ENCODE peak calls at places on chromosome 5, in six cellular contexts. P, T, E, V, C and Y are unnamed samples.

GRCh38 chr5:57825026-57825683 is 342.5 kb upstream of the ACTBL2 start:
- DNase-seq in P (peak; percentile 88), E (no peak), T (peak; percentile 33), C (no peak), V (peak; percentile 11), Y (no peak)

GRCh38 chr5:164203581-164204225 is 698.3 kb downstream of the MAT2B start:
- DNase-seq in V (no peak), P (peak; percentile 68), C (no peak), E (no peak), T (no peak), Y (no peak)

GRCh38 chr5:96329294-96329693 is 103.8 kb downstream of the PCSK1 start:
- DNase-seq in P (no peak), T (no peak), E (no peak), V (no peak), C (no peak), Y (no peak)

GRCh38 chr5:180116077-180116375 is 44.5 kb upstream of the RNF130 start:
- DNase-seq in P (no peak), V (no peak), C (no peak), T (no peak), E (no peak), Y (peak; percentile 25)

GRCh38 chr5:76371955-76372319 is 31.1 kb upstream of the IQGAP2 start:
- DNase-seq in T (peak; percentile 14), E (no peak), P (peak; percentile 20), C (no peak), V (no peak), Y (no peak)

GRCh38 chr5:75716715-75717081 is 539 bp downstream of the POC5 start:
- DNase-seq in C (no peak), V (no peak), P (no peak), T (no peak), E (no peak), Y (no peak)

GRCh38 chr5:61123145-61123544 is 39.1 kb downstream of the SMIM15 start:
- DNase-seq in E (no peak), T (no peak), P (no peak), C (no peak), V (no peak), Y (no peak)

GRCh38 chr5:143106175-143106574 is 297.3 kb downstream of the NR3C1 start:
- DNase-seq in V (peak; percentile 12), T (peak; percentile 62), P (peak; percentile 77), E (no peak), C (peak; percentile 74), Y (no peak)

GRCh38 chr5:131981516-131981915 is 29.9 kb downstream of the ACSL6 start:
- DNase-seq in T (no peak), V (no peak), C (no peak), E (no peak), P (no peak), Y (no peak)

GRCh38 chr5:147876141-147876540 is 2.4 kb upstream of the SCGB3A2 start:
- DNase-seq in V (no peak), T (no peak), E (no peak), P (no peak), C (no peak), Y (no peak)

GRCh38 chr5:68545636-68546325 is 330.2 kb downstream of the PIK3R1 start:
- DNase-seq in C (no peak), P (no peak), E (no peak), V (no peak), T (no peak), Y (no peak)
- H2BK15ac ChIP-seq in C (no peak overlapping the region), P (peak overlapping the region; percentile 64), E (no peak overlapping the region), V (no peak overlapping the region), T (no peak overlapping the region), Y (no peak overlapping the region)

DNA sequence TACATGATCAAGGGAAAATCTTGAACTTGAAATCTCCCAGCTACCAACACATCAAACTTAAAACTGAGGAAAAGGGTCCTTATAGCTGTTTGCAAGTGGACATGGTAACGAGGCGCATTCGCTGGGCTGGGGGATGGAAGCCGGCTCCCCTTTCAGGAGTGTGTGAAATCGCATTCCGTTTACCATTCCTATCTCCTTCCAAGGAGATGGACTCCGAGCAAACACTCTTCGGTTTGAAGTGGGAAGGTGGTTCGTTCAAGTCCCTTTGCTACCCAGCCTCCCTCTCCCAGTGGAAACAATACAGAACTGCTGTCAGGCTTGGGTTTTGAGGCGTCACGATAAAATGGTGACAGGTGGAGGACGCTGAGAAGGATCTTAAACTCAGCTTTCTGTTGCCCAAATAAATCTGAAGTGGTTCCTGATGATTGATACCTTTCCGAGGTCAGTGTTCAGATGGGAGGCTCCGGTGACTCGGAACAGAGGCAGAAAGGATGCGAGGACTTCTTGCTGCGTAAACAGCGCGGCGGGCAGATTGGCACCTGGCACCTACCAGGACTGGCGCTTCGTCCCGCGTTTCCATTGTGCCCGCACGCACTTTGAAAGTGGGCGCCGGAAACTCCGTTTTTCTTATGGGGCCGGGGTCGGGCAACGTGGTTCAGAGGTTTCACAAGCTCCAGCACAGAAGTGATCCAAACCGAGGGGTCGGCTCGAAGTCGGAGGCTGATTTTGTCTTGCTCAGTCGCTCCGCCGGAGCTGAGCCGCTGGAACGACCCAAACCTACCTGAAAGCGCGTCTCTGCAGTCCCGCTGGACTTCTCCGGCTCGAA is 7.0 kb downstream of the MSX2 start:
- DNase-seq in E (no peak), T (peak; percentile 85), V (no peak), P (no peak), C (no peak), Y (no peak)
- H3K23ac ChIP-seq in E (no peak overlapping the region), T (no peak overlapping the region), V (no peak overlapping the region), P (no peak overlapping the region), C (no peak overlapping the region), Y (no peak overlapping the region)

GRCh38 chr5:8391916-8392315 is 523.0 kb downstream of the MTRR start:
- DNase-seq in V (no peak), P (no peak), C (no peak), E (no peak), T (no peak), Y (no peak)
- H2AK5ac ChIP-seq in V (no peak overlapping the region), P (no peak overlapping the region), C (no peak overlapping the region), E (no peak overlapping the region), T (no peak overlapping the region), Y (no peak overlapping the region)

DNA sequence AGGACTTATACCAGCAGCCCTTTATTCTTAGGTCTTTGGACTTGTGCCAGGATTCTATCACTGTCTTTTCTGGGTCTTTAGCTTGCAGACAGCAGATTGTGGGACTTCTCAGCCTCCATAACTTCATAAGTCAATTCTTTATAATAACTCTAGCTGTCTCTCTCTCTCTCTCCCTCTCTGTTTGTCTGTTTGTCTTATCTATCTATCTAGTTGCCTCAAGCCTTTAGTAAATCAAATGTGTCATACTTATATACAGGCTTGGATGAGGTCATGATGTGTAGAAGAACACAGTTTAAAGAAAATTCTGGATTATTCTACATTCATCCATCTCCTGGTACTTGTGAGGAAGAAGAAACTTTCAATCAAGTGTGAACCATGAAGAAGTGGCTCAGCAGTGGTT is 11.5 kb upstream of the ANKRD55 start:
- DNase-seq in T (no peak), V (no peak), C (peak; percentile 28), P (no peak), E (no peak), Y (no peak)
- H2BK15ac ChIP-seq in T (no peak overlapping the region), V (no peak overlapping the region), C (no peak overlapping the region), P (no peak overlapping the region), E (no peak overlapping the region), Y (no peak overlapping the region)

GRCh38 chr5:123421773-123422172 is 1.4 kb downstream of the CEP120 start:
- DNase-seq in C (peak; percentile 12), E (no peak), V (no peak), P (no peak), T (no peak), Y (no peak)
- H3K23ac ChIP-seq in C (no peak overlapping the region), E (no peak overlapping the region), V (no peak overlapping the region), P (no peak overlapping the region), T (no peak overlapping the region), Y (no peak overlapping the region)

GRCh38 chr5:172315599-172316531 is 32.3 kb upstream of the UBTD2 start:
- DNase-seq in E (no peak), V (no peak), T (no peak), C (no peak), P (no peak), Y (no peak)

GRCh38 chr5:172312286-172312685 is 28.7 kb upstream of the UBTD2 start:
- DNase-seq in C (no peak), V (no peak), T (no peak), E (no peak), P (no peak), Y (no peak)

GRCh38 chr5:172311026-172311425 is 27.5 kb upstream of the UBTD2 start:
- DNase-seq in P (no peak), C (no peak), T (no peak), V (no peak), E (no peak), Y (no peak)

GRCh38 chr5:172311605-172312004 is 28.0 kb upstream of the UBTD2 start:
- DNase-seq in V (no peak), T (no peak), E (no peak), P (no peak), C (no peak), Y (no peak)

DNA sequence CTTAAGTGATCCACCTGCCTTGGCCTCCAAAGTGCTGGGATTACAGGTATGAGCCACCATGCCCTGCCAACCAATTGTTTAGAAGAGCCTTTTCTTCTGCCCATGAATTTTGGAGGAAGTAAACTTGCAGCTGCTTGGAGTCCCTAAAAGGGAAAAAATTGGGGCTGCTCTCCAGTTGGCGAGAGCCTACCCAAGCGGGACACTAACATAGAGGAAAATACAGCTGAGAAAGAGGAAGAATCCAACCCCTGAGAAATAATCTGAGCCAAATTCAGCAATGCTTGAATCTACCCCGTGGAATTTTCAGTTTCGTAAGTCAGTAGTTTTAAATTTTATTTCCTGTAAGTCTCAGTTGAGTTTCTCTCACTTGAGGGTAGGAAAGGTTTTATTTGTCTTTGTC is 30.3 kb upstream of the UBTD2 start:
- DNase-seq in E (no peak), T (no peak), P (no peak), C (no peak), V (no peak), Y (no peak)
- H2AK5ac ChIP-seq in E (no peak overlapping the region), T (no peak overlapping the region), P (no peak overlapping the region), C (no peak overlapping the region), V (no peak overlapping the region), Y (no peak overlapping the region)

GRCh38 chr5:124477577-124477976 is 268.9 kb downstream of the ZNF608 start:
- DNase-seq in V (no peak), C (no peak), P (no peak), E (no peak), T (no peak), Y (no peak)

GRCh38 chr5:124478139-124478737 is 268.2 kb downstream of the ZNF608 start:
- DNase-seq in E (no peak), V (no peak), P (no peak), T (no peak), C (no peak), Y (no peak)

GRCh38 chr5:124480022-124480421 is 266.4 kb downstream of the ZNF608 start:
- DNase-seq in C (no peak), T (no peak), P (no peak), V (no peak), E (no peak), Y (no peak)

GRCh38 chr5:124481419-124481818 is 265.0 kb downstream of the ZNF608 start:
- DNase-seq in T (no peak), C (no peak), V (no peak), P (no peak), E (no peak), Y (no peak)

GRCh38 chr5:124480964-124481363 is 265.5 kb downstream of the ZNF608 start:
- DNase-seq in C (no peak), P (no peak), T (no peak), V (no peak), E (no peak), Y (no peak)
- H2BK15ac ChIP-seq in C (no peak overlapping the region), P (no peak overlapping the region), T (no peak overlapping the region), V (no peak overlapping the region), E (no peak overlapping the region), Y (no peak overlapping the region)